ENCODE peak calls at places on chromosomes 13 and 19, in six cellular contexts. Q is heart right ventricle; V is suprapubic skin; C is uterus; Z is CD8-positive, alpha-beta T cell; J is adrenal gland. P is an unnamed sample.

GRCh38 chr19:2640563-2641331 is 61.7 kb downstream of the GNG7 start:
- DNase-seq in Q (no peak), C (no peak), J (no peak), V (no peak), Z (no peak), P (no peak)

GRCh38 chr13:99316657-99317244 is 9.6 kb upstream of the GPR183 start:
- DNase-seq in V (no peak), Q (no peak), C (no peak), Z (no peak), J (no peak), P (peak)

GRCh38 chr13:85093808-85094207 is 705.4 kb downstream of the SLITRK6 start:
- DNase-seq in V (no peak), J (peak), C (peak), Z (no peak), Q (no peak), P (no peak)

GRCh38 chr19:1079566-1080111 is 12.7 kb downstream of the ARHGAP45 start:
- DNase-seq in Q (no peak), J (no peak), C (no peak), Z (no peak), V (no peak), P (no peak)

GRCh38 chr13:113179374-113180230 is 21.2 kb downstream of the PROZ start:
- DNase-seq in C (no peak), J (no peak), Z (no peak), V (no peak), Q (no peak), P (no peak)

GRCh38 chr13:101919541-101920306 is 467.2 kb downstream of the ITGBL1 start:
- DNase-seq in C (no peak), V (no peak), Q (peak), Z (no peak), J (no peak), P (no peak)

GRCh38 chr19:9622531-9622930 is 1.5 kb upstream of the ZNF561 start:
- DNase-seq in V (no peak), C (no peak), Q (no peak), Z (no peak), J (no peak), P (no peak)

GRCh38 chr13:97264663-97265062 is 42.5 kb downstream of the MBNL2 start:
- DNase-seq in Q (no peak), V (no peak), J (no peak), C (no peak), Z (no peak), P (no peak)

GRCh38 chr19:41521860-41522555 is 54.0 kb upstream of the CEACAM21 start:
- DNase-seq in J (no peak), C (no peak), V (no peak), Q (no peak), Z (peak), P (no peak)

GRCh38 chr19:58529405-58529804 is 9.8 kb upstream of the ZBTB45 start:
- DNase-seq in Z (no peak), Q (no peak), J (no peak), C (no peak), V (no peak), P (no peak)

GRCh38 chr19:4052993-4053422 is 13.7 kb downstream of the ZBTB7A start:
- DNase-seq in Z (no peak), V (peak), C (no peak), J (no peak), Q (no peak), P (no peak)

GRCh38 chr19:2164020-2164988 is 571 bp downstream of the DOT1L start:
- DNase-seq in V (peak), Q (no peak), J (no peak), C (peak), Z (no peak), P (peak)

GRCh38 chr19:43754312-43754561 is 525 bp downstream of the SMG9 start:
- DNase-seq in V (no peak), Z (no peak), J (no peak), Q (no peak), C (no peak), P (no peak)

GRCh38 chr13:40047322-40047771 is 391.9 kb downstream of the COG6 start:
- DNase-seq in J (no peak), Q (no peak), C (no peak), V (no peak), Z (no peak), P (no peak)

GRCh38 chr13:28657784-28658538 is 969 bp upstream of the POMP start:
- DNase-seq in C (no peak), Q (no peak), Z (no peak), J (no peak), V (no peak), P (peak)

GRCh38 chr13:108572782-108573211 is 56.6 kb upstream of the MYO16 start:
- DNase-seq in Z (no peak), J (no peak), Q (no peak), V (no peak), C (no peak), P (no peak)

GRCh38 chr19:36009220-36009619 is 607 bp upstream of the SYNE4 start:
- DNase-seq in V (no peak), J (peak), Z (no peak), C (peak), Q (peak), P (peak)

GRCh38 chr13:77207943-77208342 is 119.0 kb downstream of the MYCBP2 start:
- DNase-seq in C (no peak), Q (no peak), V (no peak), J (no peak), Z (no peak), P (no peak)

GRCh38 chr19:1754651-1755466 is 1.6 kb downstream of the ONECUT3 start:
- DNase-seq in Z (no peak), V (no peak), J (no peak), C (no peak), Q (no peak), P (peak)

GRCh38 chr19:10408511-10409291 is 5.4 kb upstream of the CDC37 start:
- DNase-seq in Z (no peak), V (no peak), J (peak), Q (no peak), C (no peak), P (peak)

GRCh38 chr13:34506796-34507195 is 435.3 kb upstream of the NBEA start:
- DNase-seq in Z (no peak), Q (no peak), J (no peak), V (no peak), C (no peak), P (no peak)

GRCh38 chr13:51815848-51816247 is 11.9 kb upstream of the DHRS12 start:
- DNase-seq in Q (no peak), J (peak), C (no peak), V (no peak), Z (no peak), P (no peak)

GRCh38 chr19:55654833-55655647 is at the start of gene U2AF2:
- DNase-seq in Z (peak), V (peak), Q (peak), C (peak), J (peak), P (peak)

GRCh38 chr13:38819053-38819452 is 132.2 kb downstream of the FREM2 start:
- DNase-seq in J (no peak), Q (no peak), Z (no peak), V (no peak), C (no peak), P (no peak)

GRCh38 chr13:46179576-46180368 is 2.2 kb downstream of the LCP1 start:
- DNase-seq in Z (peak), Q (peak), C (no peak), J (no peak), V (no peak), P (peak)

GRCh38 chr13:60134376-60134775 is 29.4 kb downstream of the DIAPH3 start:
- DNase-seq in J (no peak), C (no peak), Z (no peak), Q (no peak), V (no peak), P (no peak)

DNA sequence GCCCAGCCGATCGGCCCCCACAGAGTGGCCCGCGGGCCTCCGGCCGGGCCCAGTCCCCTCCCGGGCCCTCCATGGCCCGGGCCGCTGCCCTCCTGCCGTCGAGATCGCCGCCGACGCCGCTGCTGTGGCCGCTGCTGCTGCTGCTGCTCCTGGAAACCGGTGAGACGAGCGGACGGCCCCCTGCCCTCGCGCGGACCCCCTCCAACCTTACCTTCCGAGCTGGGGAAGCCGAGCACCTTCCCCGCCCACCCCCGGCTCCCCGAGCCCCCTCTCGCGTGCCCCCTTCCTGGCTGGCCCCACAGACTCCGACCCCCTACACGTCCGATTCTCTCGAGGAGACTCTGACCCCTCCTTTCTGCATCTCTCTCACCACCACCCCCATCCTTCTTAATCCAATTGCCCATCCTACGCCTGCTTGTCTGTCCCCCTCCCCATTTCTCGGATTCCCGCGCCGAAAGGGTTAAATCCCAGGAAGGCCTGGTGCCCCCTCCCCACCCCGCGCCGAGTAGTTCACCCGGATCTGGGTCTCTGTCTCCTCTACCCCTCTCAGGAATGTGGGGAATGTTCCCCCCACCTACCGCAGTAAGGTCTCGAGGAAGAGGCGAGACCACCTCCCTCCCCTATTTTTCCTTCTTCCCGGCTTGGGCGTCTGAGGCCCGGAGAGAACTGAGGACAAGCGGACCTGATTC is 502 bp downstream of the NECTIN2 start:
- DNase-seq in Q (peak), C (peak), J (peak), V (no peak), Z (no peak), P (no peak)
- H3K4me3 ChIP-seq in Q (peak), C (peak), J (peak), V (peak), Z (peak), P (peak)

GRCh38 chr19:45780448-45781281 is 1.6 kb downstream of the DMPK start:
- DNase-seq in V (no peak), Z (no peak), Q (no peak), C (peak), J (no peak), P (no peak)
- H3K27ac ChIP-seq in V (no peak), Z (no peak), Q (peak), C (peak), J (peak), P (no peak)

GRCh38 chr13:100543872-100544602 is 44.6 kb downstream of the GGACT start:
- DNase-seq in C (no peak), Q (peak), J (peak), V (no peak), Z (no peak), P (no peak)
- H3K4me3 ChIP-seq in C (no peak), Q (no peak), J (no peak), V (peak), Z (no peak), P (no peak)

DNA sequence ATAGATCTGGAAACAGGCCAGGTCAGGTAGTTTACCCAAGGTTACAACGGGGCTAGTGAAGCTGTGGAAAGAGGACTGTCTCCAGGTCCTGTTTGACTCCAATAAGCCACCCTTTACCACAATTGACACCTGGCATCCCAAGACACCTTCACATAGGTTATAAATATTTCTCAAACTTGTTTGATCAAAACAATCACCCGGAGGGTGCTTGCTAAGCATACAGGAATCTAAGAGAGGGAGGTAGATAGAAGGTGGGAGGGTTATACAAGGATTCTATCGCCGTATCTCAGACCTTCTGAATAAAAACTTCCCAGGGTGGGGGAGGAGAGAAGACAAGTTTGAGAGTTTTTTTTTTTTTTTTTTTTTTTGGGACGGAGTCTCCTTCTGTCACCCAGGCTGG is 55.4 kb downstream of the MICU2 start:
- DNase-seq in V (no peak), C (no peak), Z (no peak), Q (no peak), J (no peak), P (no peak)
- H3K27ac ChIP-seq in V (no peak), C (no peak), Z (no peak), Q (no peak), J (no peak), P (no peak)

GRCh38 chr19:33906578-33907335 is 110.1 kb downstream of the KCTD15 start:
- DNase-seq in V (no peak), J (no peak), Z (no peak), C (no peak), Q (peak), P (no peak)
- H3K4me3 ChIP-seq in V (peak), J (no peak), Z (no peak), C (peak), Q (peak), P (no peak)

GRCh38 chr19:45764947-45765346 is 4.1 kb downstream of the SIX5 start:
- DNase-seq in Z (no peak), V (no peak), J (no peak), C (peak), Q (peak), P (no peak)

GRCh38 chr19:45762870-45763631 is 6.0 kb downstream of the SIX5 start:
- DNase-seq in Z (no peak), V (no peak), Q (no peak), C (peak), J (no peak), P (no peak)

GRCh38 chr19:45765365-45766292 is 3.4 kb downstream of the SIX5 start:
- DNase-seq in Q (peak), J (no peak), V (no peak), Z (no peak), C (peak), P (no peak)

GRCh38 chr19:45764487-45764886 is 4.6 kb downstream of the SIX5 start:
- DNase-seq in J (no peak), Q (no peak), Z (no peak), V (no peak), C (no peak), P (no peak)

DNA sequence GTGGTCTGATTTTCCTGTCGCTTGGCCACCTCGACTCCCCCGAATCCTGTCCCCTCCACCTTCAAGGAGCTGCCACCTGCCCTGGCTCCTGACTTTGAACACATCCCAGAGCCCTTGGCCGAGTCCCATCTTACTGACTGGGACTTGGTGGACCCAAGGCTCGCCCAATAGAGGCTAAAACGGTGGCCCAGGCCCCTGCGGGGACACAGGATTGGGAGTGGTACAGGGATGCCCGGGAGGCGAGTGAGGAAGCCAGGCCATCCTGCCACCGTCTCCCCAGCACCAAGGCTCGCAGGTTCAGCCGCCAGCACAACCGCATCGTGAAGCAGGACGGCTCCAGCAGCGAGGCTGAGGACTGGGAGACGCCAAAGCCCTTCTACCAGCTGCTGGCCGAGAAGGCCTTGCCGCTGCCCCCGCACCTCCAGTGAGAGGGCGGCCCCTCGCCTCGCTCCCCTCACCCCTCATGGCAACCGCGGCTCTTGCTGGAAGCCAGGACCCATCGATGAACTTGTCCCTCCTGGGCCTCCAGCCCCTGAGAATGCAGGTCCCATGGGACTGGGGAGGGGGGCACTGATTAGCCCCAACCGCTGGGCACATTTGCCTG is 5.3 kb downstream of the SIX5 start:
- DNase-seq in Q (no peak), V (no peak), J (no peak), Z (no peak), C (peak), P (no peak)
- H3K27ac ChIP-seq in Q (peak), V (no peak), J (no peak), Z (no peak), C (peak), P (no peak)

DNA sequence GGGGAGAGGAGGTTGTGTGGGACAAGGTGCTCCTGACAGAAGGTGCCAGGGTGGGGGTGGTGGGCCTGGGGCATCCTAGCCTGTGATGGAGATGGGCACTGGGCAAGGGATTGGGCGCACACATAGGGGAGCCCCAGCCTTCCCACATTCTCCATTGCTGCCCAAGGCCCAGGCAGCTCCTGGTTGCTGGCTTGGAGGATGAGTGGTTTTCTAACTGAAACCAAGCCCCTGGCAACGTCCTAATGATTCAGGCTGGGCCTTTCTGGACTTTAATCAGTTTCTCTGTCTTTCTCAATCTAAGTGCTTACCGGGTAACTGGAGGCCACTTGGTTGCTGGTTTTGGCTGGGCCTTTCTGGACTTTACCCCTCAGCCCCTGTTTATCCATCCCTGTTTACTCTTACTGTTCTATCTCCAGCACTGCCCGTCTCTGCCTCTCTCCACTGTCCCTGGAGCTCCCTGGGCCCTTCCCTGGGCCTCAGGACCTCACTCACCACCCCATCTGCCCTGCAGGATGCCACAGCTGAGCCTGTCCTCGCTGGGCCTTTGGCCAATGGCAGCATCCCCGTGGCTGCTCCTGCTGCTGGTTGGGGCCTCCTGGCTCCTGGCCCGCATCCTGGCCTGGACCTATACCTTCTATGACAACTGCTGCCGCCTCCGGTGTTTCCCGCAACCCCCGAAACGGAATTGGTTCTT is 354 bp downstream of the CYP4F3 start:
- DNase-seq in Q (no peak), C (no peak), J (no peak), V (no peak), Z (no peak), P (no peak)
- H3K4me3 ChIP-seq in Q (no peak), C (no peak), J (no peak), V (no peak), Z (no peak), P (peak)

DNA sequence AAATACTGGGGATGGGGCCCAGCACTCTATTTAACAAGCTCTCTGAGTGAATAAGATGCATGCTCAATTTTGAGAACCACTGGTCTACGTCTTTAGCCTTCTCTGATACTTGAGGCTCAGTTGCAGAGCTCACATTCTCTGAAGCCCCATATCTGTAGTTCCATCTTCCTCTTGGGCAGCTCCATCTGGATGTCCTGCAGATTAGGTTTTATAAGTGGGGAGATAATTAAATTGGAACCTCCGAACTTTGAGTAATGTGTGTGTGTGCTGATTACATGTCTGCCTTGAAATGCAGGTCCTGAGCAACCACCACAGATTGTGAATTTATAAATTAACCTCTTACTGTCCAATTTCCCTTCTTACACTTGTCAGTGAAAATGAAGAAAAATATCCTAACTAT is 7.2 kb upstream of the RASL11A start:
- DNase-seq in C (no peak), J (no peak), V (no peak), Q (no peak), Z (no peak), P (no peak)
- H3K27ac ChIP-seq in C (no peak), J (peak), V (no peak), Q (peak), Z (no peak), P (no peak)

P was measured in HL-60.